ENCODE peak calls at places on chromosomes 2 and 18, in four cellular contexts. V is GM12878, M is HepG2, A is H1. U is an unnamed sample. For H3K9me3, the result is how much of the 10 kb centered on the place peaks cover.

GRCh38 chr2:73258186-73258912 is 24.2 kb downstream of the CCT7 start:
- DNase-seq in A (no peak), M (no peak), V (no peak), U (no peak)

GRCh38 chr18:75071866-75072671 is 136.9 kb downstream of the PTGR3 start:
- DNase-seq in A (peak), V (no peak), M (no peak), U (no peak)

GRCh38 chr18:10926565-10927194 is 222.7 kb downstream of the PIEZO2 start:
- DNase-seq in V (peak), A (no peak), M (no peak), U (no peak)

GRCh38 chr2:119245076-119245840 is 21.6 kb downstream of the STEAP3 start:
- DNase-seq in V (no peak), M (no peak), A (no peak), U (no peak)

GRCh38 chr2:172931923-172932520 is 143.6 kb upstream of the MAP3K20 start:
- DNase-seq in M (peak), V (no peak), A (peak), U (peak)

GRCh38 chr2:234694244-234695013 is 197.5 kb upstream of the ARL4C start:
- DNase-seq in M (peak), V (no peak), A (peak), U (no peak)

GRCh38 chr18:13437801-13438506 is 219.4 kb downstream of the LDLRAD4 start:
- DNase-seq in V (no peak), M (no peak), A (no peak), U (no peak)

GRCh38 chr2:191244350-191244749 is 854 bp upstream of the MYO1B start:
- DNase-seq in M (no peak), A (no peak), V (no peak), U (no peak)

GRCh38 chr2:190867182-190867581 is 13.4 kb upstream of the GLS start:
- DNase-seq in M (no peak), V (no peak), A (no peak), U (no peak)

DNA sequence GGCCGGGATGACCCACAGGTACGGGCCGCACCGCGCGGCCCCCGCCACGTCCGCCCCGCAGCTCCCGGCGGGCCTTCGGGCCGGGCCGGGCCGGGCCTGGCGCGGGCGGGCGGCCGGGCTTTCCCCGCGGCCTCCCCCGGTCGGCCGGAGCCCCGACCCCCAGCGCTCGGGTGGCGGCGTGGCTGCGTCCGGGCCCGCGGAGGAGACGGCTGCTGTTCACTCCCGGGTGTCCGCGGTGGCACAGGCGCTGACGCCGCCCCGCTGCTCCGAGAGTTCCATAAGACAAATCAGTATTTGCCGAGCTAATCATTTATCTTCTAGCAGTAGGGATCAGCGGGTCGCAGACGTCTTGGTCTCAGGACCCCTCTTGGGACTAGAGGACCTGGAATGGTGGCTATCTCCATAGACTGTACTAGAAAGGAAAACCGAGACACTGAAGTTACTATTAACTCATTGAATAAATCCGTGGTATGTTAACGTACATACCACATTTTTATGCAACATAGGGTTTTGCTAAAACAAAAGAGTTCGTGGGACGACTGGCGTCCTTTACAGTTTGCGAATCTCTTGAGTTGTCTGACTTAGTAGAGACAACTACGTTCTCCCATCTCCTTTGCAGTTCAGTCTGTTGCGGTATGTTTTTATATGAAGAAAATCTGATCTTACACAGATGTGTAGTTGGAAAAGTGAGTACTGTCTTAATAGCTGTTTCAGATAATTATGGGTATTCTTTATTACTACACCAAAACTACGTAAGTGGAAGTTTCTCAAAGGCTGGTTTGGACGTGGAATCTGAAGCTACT is 508 bp downstream of the LIMS1 start:
- DNase-seq in A (no peak), V (no peak), M (peak), U (no peak)
- TF ChIP-seq SUZ12 in A (no peak), V (no peak), M (no peak), U (no peak)

GRCh38 chr2:176120369-176121307 is 1.9 kb upstream of the HOXD9 start:
- DNase-seq in A (peak), M (no peak), V (no peak), U (no peak)
- H3K9me3 ChIP-seq in A (under half), M (under half), V (under half), U (under half)

DNA sequence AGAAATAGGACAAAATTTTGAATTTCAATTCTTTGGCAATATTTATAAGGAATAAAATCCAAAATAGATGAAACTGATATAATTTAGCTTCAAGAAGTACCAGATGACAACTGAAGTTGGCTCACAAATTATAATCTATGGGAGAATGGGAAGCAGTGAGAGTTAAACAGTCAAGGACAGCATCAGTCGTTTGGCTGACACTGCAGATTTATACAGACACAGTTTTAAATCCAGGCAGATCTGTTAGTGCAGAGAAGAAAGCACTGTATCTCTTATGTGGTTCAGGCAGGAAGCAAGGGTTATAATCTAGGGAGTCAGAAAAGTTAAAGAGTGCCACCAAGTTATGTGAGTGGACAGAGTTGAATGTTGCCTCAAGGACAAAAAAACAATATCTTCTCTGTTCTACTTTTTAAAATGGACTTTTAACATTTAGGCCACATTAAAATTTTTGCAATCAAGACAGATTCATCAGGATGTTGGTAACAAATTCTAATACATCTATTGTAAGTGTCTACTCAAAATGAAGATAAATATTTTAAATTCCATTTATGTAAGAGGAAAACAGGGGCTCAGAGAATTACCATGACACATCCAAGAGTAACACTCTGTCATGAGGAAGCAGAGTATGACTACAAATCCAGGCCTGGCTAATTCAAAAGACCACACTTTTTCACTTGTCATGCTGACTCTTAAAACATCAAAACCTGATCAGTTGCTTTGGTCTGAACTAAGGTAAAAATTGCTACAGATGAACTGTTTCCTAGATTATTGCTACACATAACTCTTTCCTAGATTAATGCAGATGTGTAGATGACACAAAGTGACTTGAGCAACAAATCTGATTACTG is 880.4 kb downstream of the TSN start:
- DNase-seq in A (no peak), M (no peak), V (no peak), U (no peak)
- TF ChIP-seq SUZ12 in A (no peak), M (no peak), V (no peak), U (no peak)

GRCh38 chr2:127373362-127374083 is 14.3 kb downstream of the MAP3K2 start:
- DNase-seq in V (no peak), M (peak), A (no peak), U (no peak)

GRCh38 chr2:127376265-127376664 is 11.5 kb downstream of the MAP3K2 start:
- DNase-seq in A (no peak), V (no peak), M (peak), U (no peak)

GRCh38 chr2:127381762-127382161 is 6.0 kb downstream of the MAP3K2 start:
- DNase-seq in M (no peak), V (no peak), A (no peak), U (no peak)

GRCh38 chr2:127379712-127380355 is 7.9 kb downstream of the MAP3K2 start:
- DNase-seq in M (no peak), V (no peak), A (no peak), U (no peak)

DNA sequence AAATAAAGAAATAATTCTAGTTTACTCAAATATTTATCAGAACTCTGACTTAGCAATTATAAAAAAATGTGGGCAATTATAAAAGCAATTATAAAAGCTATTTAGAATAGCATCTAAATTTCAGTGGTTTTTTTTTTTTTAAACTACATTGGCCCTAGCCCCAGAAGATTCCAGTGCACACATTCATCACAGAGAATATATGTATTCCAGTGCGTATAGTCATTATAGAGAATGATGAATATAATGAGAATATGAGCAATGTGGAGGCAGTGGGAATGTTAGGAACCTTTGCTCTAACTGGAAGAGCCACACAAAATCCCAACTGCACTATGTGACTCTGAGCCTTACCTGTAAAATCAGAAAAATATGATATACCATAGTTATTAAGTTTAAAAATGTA is 10.5 kb downstream of the MAP3K2 start:
- DNase-seq in M (no peak), V (no peak), A (no peak), U (no peak)
- H3K9me3 ChIP-seq in M (under half), V (under half), A (under half), U (half or more)

U was measured in NT2/D1.